ENCODE peak calls at places on chromosomes 11 and 22, in four cellular contexts. W is IMR-90, D is H1, B is GM23248. J is an unnamed sample.

GRCh38 chr11:12876340-12876739 is 132.8 kb upstream of the RASSF10 start:
- DNase-seq in W (no peak), D (no peak), B (peak; percentile 33), J (no peak)

GRCh38 chr11:68669301-68670090 is 14.8 kb upstream of the GAL start:
- DNase-seq in W (no peak), D (no peak), B (no peak), J (no peak)

GRCh38 chr22:19271856-19272535 is 19.5 kb downstream of the CLTCL1 start:
- DNase-seq in W (peak; percentile 74), D (peak; percentile 20), B (no peak), J (peak; percentile 29)

GRCh38 chr11:118903204-118904015 is 19.7 kb downstream of the CXCR5 start:
- DNase-seq in W (no peak), D (no peak), B (no peak), J (no peak)

GRCh38 chr11:121595717-121596156 is 143.0 kb upstream of the SORL1-AS1 start:
- DNase-seq in W (peak; percentile 100), D (no peak), B (peak; percentile 99), J (peak; percentile 92)

GRCh38 chr22:37454857-37455686 is 27.8 kb upstream of the ELFN2 start:
- DNase-seq in W (peak; percentile 89), D (no peak), B (peak; percentile 89), J (peak; percentile 69)

GRCh38 chr11:117058761-117059233 is 39.4 kb downstream of the SIK3 start:
- DNase-seq in W (peak; percentile 68), D (no peak), B (peak; percentile 76), J (no peak)

GRCh38 chr11:17148536-17148935 is 59.2 kb downstream of the PIK3C2A start:
- DNase-seq in W (peak; percentile 71), D (no peak), B (no peak), J (no peak)

GRCh38 chr11:134905513-134905912 is 493.5 kb upstream of the B3GAT1 start:
- DNase-seq in W (no peak), D (no peak), B (no peak), J (no peak)

GRCh38 chr11:95245038-95245437 is 14.0 kb upstream of the SESN3 start:
- DNase-seq in W (peak; percentile 6), D (no peak), B (peak; percentile 77), J (peak; percentile 2)

GRCh38 chr11:47415949-47416472 is 7.6 kb downstream of the SLC39A13 start:
- DNase-seq in W (peak; percentile 96), D (no peak), B (peak; percentile 97), J (peak; percentile 99)

GRCh38 chr11:8709002-8709672 is 26.5 kb downstream of the RPL27A start:
- DNase-seq in W (peak; percentile 95), D (no peak), B (peak; percentile 58), J (peak; percentile 90)

GRCh38 chr22:35777335-35777975 is 59.8 kb downstream of the APOL5 start:
- DNase-seq in W (peak; percentile 92), D (no peak), B (peak; percentile 89), J (no peak)

GRCh38 chr11:24755260-24755839 is 258.5 kb downstream of the LUZP2 start:
- DNase-seq in W (no peak), D (no peak), B (no peak), J (no peak)

GRCh38 chr11:10293423-10294288 is at the start of gene SBF2:
- DNase-seq in W (peak; percentile 96), D (peak; percentile 93), B (peak; percentile 97), J (peak; percentile 94)

GRCh38 chr11:45336136-45336535 is 50.0 kb upstream of the SYT13 start:
- DNase-seq in W (no peak), D (peak; percentile 27), B (no peak), J (no peak)

GRCh38 chr11:120612363-120613263 is 101.1 kb downstream of the GRIK4 start:
- DNase-seq in W (peak; percentile 67), D (no peak), B (peak; percentile 22), J (peak; percentile 66)

GRCh38 chr11:69575296-69576068 is 65.5 kb upstream of the CCND1 start:
- DNase-seq in W (no peak), D (no peak), B (no peak), J (no peak)

GRCh38 chr11:8230178-8230859 is 33.4 kb downstream of the LMO1 start:
- DNase-seq in W (no peak), D (no peak), B (no peak), J (no peak)

GRCh38 chr11:115760528-115760837 is 256.3 kb upstream of the CADM1 start:
- DNase-seq in W (no peak), D (peak; percentile 56), B (no peak), J (no peak)

GRCh38 chr11:102186836-102187235 is 76.6 kb downstream of the YAP1 start:
- DNase-seq in W (no peak), D (no peak), B (peak; percentile 31), J (no peak)

GRCh38 chr22:49101225-49101624 is 726.4 kb downstream of the BRD1 start:
- DNase-seq in W (no peak), D (no peak), B (no peak), J (no peak)

GRCh38 chr11:1225386-1226225 is 2.7 kb downstream of the MUC5B start:
- DNase-seq in W (no peak), D (peak; percentile 46), B (no peak), J (peak; percentile 0)

GRCh38 chr11:1227551-1228182 is 4.8 kb downstream of the MUC5B start:
- DNase-seq in W (no peak), D (no peak), B (no peak), J (no peak)

GRCh38 chr11:1228183-1228821 is 5.4 kb downstream of the MUC5B start:
- DNase-seq in W (no peak), D (peak; percentile 45), B (no peak), J (peak; percentile 0)

GRCh38 chr11:1226226-1226961 is 3.5 kb downstream of the MUC5B start:
- DNase-seq in W (no peak), D (peak; percentile 62), B (no peak), J (peak; percentile 0)

GRCh38 chr11:1226981-1227550 is 4.2 kb downstream of the MUC5B start:
- DNase-seq in W (peak; percentile 4), D (peak; percentile 61), B (peak; percentile 47), J (peak; percentile 12)
- H3K27me3 ChIP-seq in W (peaks cover 6% of the 10 kb centered on the region), D (no peaks in the 10 kb centered on the region), B (peaks cover 5% of the 10 kb centered on the region), J (peaks cover 23% of the 10 kb centered on the region)

GRCh38 chr22:22157500-22157822 is 87.1 kb upstream of the VPREB1 start:
- DNase-seq in W (no peak), D (no peak), B (no peak), J (no peak)
- H3K27me3 ChIP-seq in W (peaks cover 25% of the 10 kb centered on the region), D (peaks cover 71% of the 10 kb centered on the region), B (peaks cover 20% of the 10 kb centered on the region), J (no peaks in the 10 kb centered on the region)

DNA sequence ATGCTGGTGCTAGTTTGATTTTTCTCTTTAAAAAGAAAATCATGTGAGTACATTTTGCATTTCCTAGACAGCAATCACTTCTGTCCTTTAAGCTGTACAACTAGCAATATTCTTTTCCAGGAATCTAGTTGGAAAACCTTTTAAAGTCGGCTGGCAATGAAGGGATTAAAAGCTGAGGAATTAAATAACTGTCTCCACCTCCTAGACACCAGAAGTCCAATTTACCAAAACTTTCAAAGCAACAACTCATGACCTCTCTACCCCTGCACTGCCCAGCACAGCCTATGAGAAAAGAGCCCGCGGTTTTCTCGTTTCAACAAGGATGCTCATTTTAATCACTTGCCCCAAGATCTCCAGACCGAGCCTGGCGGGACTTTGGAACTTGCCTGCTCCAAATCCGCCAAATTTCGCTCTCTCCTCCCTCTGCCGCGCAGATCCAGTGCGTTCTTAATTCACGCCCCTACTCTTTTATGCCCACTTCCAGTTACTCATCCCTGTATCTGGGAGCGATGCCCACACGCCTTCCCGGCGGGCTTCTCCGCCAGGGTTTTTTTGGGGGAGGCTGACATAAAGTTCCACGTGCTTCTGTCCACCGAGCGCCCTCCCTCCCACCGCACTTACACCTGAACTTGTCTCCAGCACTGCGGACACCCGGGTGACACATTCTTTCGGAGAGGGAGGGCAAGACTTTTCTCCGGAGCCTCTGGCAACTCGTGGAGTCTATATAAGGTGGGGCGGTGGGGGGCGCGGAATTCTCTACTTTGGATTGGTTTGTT is 2.5 kb downstream of the MPPED2 start:
- DNase-seq in W (no peak), D (peak; percentile 57), B (peak; percentile 12), J (no peak)
- H3K27me3 ChIP-seq in W (peaks cover 45% of the 10 kb centered on the region), D (peaks cover 24% of the 10 kb centered on the region), B (peaks cover 56% of the 10 kb centered on the region), J (peaks cover 33% of the 10 kb centered on the region)

DNA sequence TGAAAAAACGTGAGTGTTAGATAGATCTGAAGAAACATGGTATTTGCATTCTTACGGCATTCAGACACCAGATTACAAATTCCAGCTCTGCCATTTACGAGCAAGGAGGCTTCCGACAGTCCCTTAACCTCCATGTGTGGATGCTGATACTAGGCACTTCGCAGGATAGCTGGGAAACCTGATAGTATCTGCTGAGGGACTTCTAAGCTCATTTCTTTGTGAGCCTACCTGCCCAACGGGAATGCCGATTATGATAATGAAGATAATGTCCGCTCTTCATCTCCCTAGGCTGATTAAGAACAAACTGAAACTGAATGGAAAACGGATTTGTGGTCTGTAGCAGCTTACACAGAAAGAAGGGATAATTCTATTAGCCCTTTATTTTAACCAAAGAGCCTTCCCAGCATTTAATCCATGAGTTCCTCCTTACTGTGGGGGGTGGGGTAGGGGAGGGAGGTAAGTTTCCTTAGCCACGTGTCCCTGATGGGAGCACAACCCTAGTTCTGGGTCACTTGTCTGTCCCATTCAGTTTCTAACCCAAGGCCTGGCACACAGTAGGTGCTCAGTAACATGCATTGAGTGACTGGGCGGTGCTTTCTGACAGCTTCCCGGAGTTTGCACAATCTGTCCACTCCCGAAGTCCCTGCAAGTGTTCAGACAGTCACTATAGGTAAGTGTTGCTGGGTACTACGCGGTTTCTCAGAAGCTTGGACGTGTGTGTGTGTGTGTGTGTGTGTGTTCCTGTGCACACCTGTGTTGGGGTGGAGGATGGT is 39.2 kb downstream of the CD6 start:
- DNase-seq in W (no peak), D (no peak), B (no peak), J (no peak)
- H3K27me3 ChIP-seq in W (peaks cover 60% of the 10 kb centered on the region), D (peaks cover 55% of the 10 kb centered on the region), B (peaks cover 55% of the 10 kb centered on the region), J (no peaks in the 10 kb centered on the region)

DNA sequence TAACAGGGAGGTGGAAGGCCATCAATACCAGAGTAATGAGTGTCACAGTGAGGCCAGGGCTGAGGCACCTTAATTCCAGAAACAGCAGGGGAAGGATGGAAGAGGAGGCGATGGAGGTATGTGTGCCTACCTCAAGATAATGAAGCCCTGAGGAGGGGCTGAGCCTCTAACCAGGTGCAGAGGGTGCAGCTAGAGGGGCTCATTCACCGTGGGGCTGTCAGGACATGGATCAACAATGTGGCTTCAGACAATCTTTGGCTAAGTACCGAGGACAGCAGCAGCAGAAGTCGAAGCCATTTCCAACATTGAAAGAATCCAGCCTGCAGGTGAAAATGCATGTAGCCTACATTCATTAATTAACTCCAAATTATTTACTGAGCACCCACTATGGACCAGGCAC is 205.7 kb upstream of the SNX19 start:
- DNase-seq in W (no peak), D (no peak), B (no peak), J (no peak)
- H3K27me3 ChIP-seq in W (no peaks in the 10 kb centered on the region), D (no peaks in the 10 kb centered on the region), B (no peaks in the 10 kb centered on the region), J (peaks cover 2% of the 10 kb centered on the region)